ENCODE peak calls at places on chromosomes 6 and 20, in five cellular contexts. D, M, Z, Q and T are unnamed samples.

GRCh38 chr20:32651537-32651936 is 22.2 kb downstream of the C20orf203 start:
- DNase-seq in Q (no peak), M (no peak), Z (no peak), D (no peak), T (no peak)

GRCh38 chr6:43540507-43540906 is 23.6 kb downstream of the POLR1C start:
- DNase-seq in Q (no peak), D (no peak), Z (no peak), M (no peak), T (no peak)

GRCh38 chr6:158854214-158855101 is 35.3 kb upstream of the EZR start:
- DNase-seq in Z (peak; percentile 74), M (peak; percentile 75), D (no peak), Q (no peak), T (peak; percentile 37)

GRCh38 chr6:111872521-111873177 is 603 bp downstream of the FYN start:
- DNase-seq in Z (no peak), D (peak; percentile 41), M (peak; percentile 54), Q (peak; percentile 66), T (peak; percentile 46)

GRCh38 chr6:84263557-84263956 is 36.1 kb upstream of the CEP162 start:
- DNase-seq in Q (no peak), D (peak; percentile 5), M (no peak), Z (no peak), T (no peak)

GRCh38 chr20:24738981-24739633 is 210.0 kb upstream of the CST7 start:
- DNase-seq in D (no peak), Q (no peak), Z (no peak), M (no peak), T (no peak)

GRCh38 chr6:20084411-20084810 is 127.9 kb downstream of the MBOAT1 start:
- DNase-seq in M (no peak), Z (no peak), Q (no peak), D (no peak), T (no peak)

GRCh38 chr20:49979030-49979832 is 3.5 kb upstream of the SNAI1 start:
- DNase-seq in D (peak; percentile 95), M (peak; percentile 60), Z (peak; percentile 46), Q (peak; percentile 56), T (peak; percentile 72)

GRCh38 chr6:125952764-125953501 is 3.6 kb upstream of the HINT3 start:
- DNase-seq in Q (no peak), D (peak; percentile 28), Z (no peak), M (peak; percentile 66), T (peak; percentile 70)

GRCh38 chr6:79607000-79607399 is 24.1 kb upstream of the SH3BGRL2 start:
- DNase-seq in Q (no peak), D (no peak), Z (no peak), M (no peak), T (no peak)

GRCh38 chr20:1946762-1947534 is 46.9 kb downstream of the PDYN start:
- DNase-seq in Z (peak; percentile 67), D (no peak), M (no peak), Q (peak; percentile 67), T (no peak)

GRCh38 chr20:58818585-58819285 is 32.0 kb downstream of the GNAS-AS1 start:
- DNase-seq in D (peak; percentile 92), Z (peak; percentile 48), Q (no peak), M (peak; percentile 73), T (no peak)

GRCh38 chr6:112575309-112575834 is 228.2 kb downstream of the RFPL4B start:
- DNase-seq in D (no peak), Z (no peak), M (no peak), Q (no peak), T (no peak)

GRCh38 chr20:44137210-44137781 is 49.7 kb downstream of the JPH2 start:
- DNase-seq in M (no peak), Q (peak; percentile 79), Z (peak; percentile 68), D (peak; percentile 74), T (no peak)

GRCh38 chr6:134416501-134417154 is 98.7 kb upstream of the SGK1 start:
- DNase-seq in Q (no peak), M (peak; percentile 89), D (no peak), Z (peak; percentile 68), T (no peak)

GRCh38 chr6:65760285-65760684 is 53.3 kb upstream of the EYS start:
- DNase-seq in Z (no peak), D (peak; percentile 24), M (peak; percentile 9), Q (no peak), T (no peak)

GRCh38 chr6:17865798-17866725 is 121.4 kb downstream of the KIF13A start:
- DNase-seq in Q (peak; percentile 71), D (peak; percentile 65), Z (peak; percentile 89), M (peak; percentile 100), T (peak; percentile 97)

GRCh38 chr6:34462561-34462971 is 3.3 kb upstream of the PACSIN1 start:
- DNase-seq in Q (peak; percentile 69), D (peak; percentile 61), Z (peak; percentile 25), M (peak; percentile 50), T (no peak)

GRCh38 chr6:109296305-109296915 is 85.9 kb downstream of the CD164 start:
- DNase-seq in Q (no peak), M (peak; percentile 4), Z (no peak), D (no peak), T (no peak)

GRCh38 chr20:53801609-53802370 is 208.2 kb upstream of the ZNF217 start:
- DNase-seq in Z (no peak), M (no peak), D (no peak), Q (no peak), T (no peak)

GRCh38 chr6:44921787-44922186 is 406.3 kb upstream of the RUNX2 start:
- DNase-seq in M (no peak), D (no peak), Z (no peak), Q (peak; percentile 50), T (no peak)